ENCODE peak calls at places on chromosomes 7 and 10, in seven cellular contexts. J, V, U, O, K, R and C are unnamed samples. For H4K20me1, the result is how much of the 10 kb centered on the place peaks cover.

GRCh38 chr7:42677751-42678231 is 234.1 kb downstream of the C7orf25 start:
- DNase-seq in J (no peak), V (peak), U (no peak), O (no peak), K (no peak), R (peak), C (no peak)

GRCh38 chr7:37111459-37111858 is 337.2 kb downstream of the ELMO1 start:
- DNase-seq in J (no peak), V (no peak), U (no peak), O (no peak), K (no peak), R (no peak), C (no peak)

GRCh38 chr7:1611708-1612241 is 41.9 kb upstream of the PSMG3 start:
- DNase-seq in J (no peak), V (peak), U (peak), O (no peak), K (no peak), R (peak), C (no peak)

GRCh38 chr10:133325761-133326463 is 10.8 kb downstream of the CALY start:
- DNase-seq in J (no peak), V (peak), U (no peak), O (peak), K (peak), R (no peak), C (no peak)

GRCh38 chr7:99616359-99617186 is at the start of gene ZSCAN25:
- DNase-seq in J (peak), V (peak), U (peak), O (peak), K (peak), R (peak), C (peak)

GRCh38 chr7:32779167-32779566 is 112.4 kb downstream of the KBTBD2 start:
- DNase-seq in J (peak), V (no peak), U (no peak), O (no peak), K (no peak), R (no peak), C (no peak)

GRCh38 chr10:118471863-118472262 is 123.6 kb downstream of the PRLHR start:
- DNase-seq in J (no peak), V (peak), U (no peak), O (no peak), K (no peak), R (peak), C (no peak)

GRCh38 chr7:36969376-36969775 is 245.1 kb upstream of the AOAH start:
- DNase-seq in J (no peak), V (no peak), U (no peak), O (no peak), K (no peak), R (no peak), C (no peak)

GRCh38 chr10:1652151-1652550 is 85.2 kb downstream of the ADARB2 start:
- DNase-seq in J (no peak), V (no peak), U (no peak), O (no peak), K (no peak), R (no peak), C (no peak)

GRCh38 chr10:30227481-30227880 is 121.6 kb downstream of the MTPAP start:
- DNase-seq in J (no peak), V (peak), U (no peak), O (no peak), K (no peak), R (no peak), C (no peak)

GRCh38 chr7:36047254-36047653 is 105.8 kb upstream of the EEPD1 start:
- DNase-seq in J (peak), V (peak), U (no peak), O (peak), K (no peak), R (no peak), C (no peak)

GRCh38 chr10:114077815-114078219 is 34.2 kb downstream of the ADRB1 start:
- DNase-seq in J (no peak), V (no peak), U (no peak), O (peak), K (peak), R (no peak), C (no peak)

GRCh38 chr7:147861058-147861716 is 729.4 kb upstream of the C7orf33 start:
- DNase-seq in J (no peak), V (peak), U (no peak), O (no peak), K (no peak), R (no peak), C (no peak)

GRCh38 chr10:119896061-119896655 is 3.6 kb downstream of the SEC23IP start:
- DNase-seq in J (no peak), V (peak), U (no peak), O (no peak), K (no peak), R (peak), C (peak)

GRCh38 chr7:47539398-47540052 is 42.4 kb downstream of the TNS3 start:
- DNase-seq in J (no peak), V (peak), U (no peak), O (peak), K (no peak), R (peak), C (peak)

GRCh38 chr7:47540387-47541093 is 41.4 kb downstream of the TNS3 start:
- DNase-seq in J (no peak), V (peak), U (no peak), O (no peak), K (no peak), R (no peak), C (peak)

GRCh38 chr7:47540053-47540386 is 41.9 kb downstream of the TNS3 start:
- DNase-seq in J (no peak), V (no peak), U (no peak), O (no peak), K (no peak), R (no peak), C (no peak)

GRCh38 chr7:47537716-47538640 is 43.9 kb downstream of the TNS3 start:
- DNase-seq in J (no peak), V (peak), U (no peak), O (peak), K (no peak), R (no peak), C (no peak)

GRCh38 chr7:47538846-47539311 is 43.0 kb downstream of the TNS3 start:
- DNase-seq in J (no peak), V (no peak), U (no peak), O (no peak), K (no peak), R (no peak), C (peak)
- H4K20me1 ChIP-seq in J (under half), V (under half), U (under half), O (under half), K (under half), R (half or more), C (under half)

GRCh38 chr7:142693911-142694310 is 55.4 kb upstream of the PRSS1 start:
- DNase-seq in J (no peak), V (no peak), U (no peak), O (no peak), K (no peak), R (no peak), C (no peak)

GRCh38 chr7:142696456-142697179 is 52.7 kb upstream of the PRSS1 start:
- DNase-seq in J (no peak), V (no peak), U (no peak), O (peak), K (no peak), R (no peak), C (no peak)

GRCh38 chr7:142689439-142690168 is 59.7 kb upstream of the PRSS1 start:
- DNase-seq in J (peak), V (no peak), U (no peak), O (no peak), K (no peak), R (no peak), C (no peak)

GRCh38 chr7:142685877-142686508 is 63.3 kb upstream of the PRSS1 start:
- DNase-seq in J (no peak), V (no peak), U (no peak), O (no peak), K (no peak), R (no peak), C (no peak)

GRCh38 chr7:142690554-142691182 is 58.6 kb upstream of the PRSS1 start:
- DNase-seq in J (no peak), V (no peak), U (no peak), O (no peak), K (no peak), R (no peak), C (no peak)
- H4K20me1 ChIP-seq in J (under half), V (under half), U (under half), O (under half), K (under half), R (under half), C (under half)

GRCh38 chr10:123150229-123150985 is 2.5 kb downstream of the HMX2 start:
- DNase-seq in J (no peak), V (no peak), U (no peak), O (no peak), K (peak), R (no peak), C (no peak)
- H4K20me1 ChIP-seq in J (under half), V (under half), U (under half), O (under half), K (half or more), R (under half), C (under half)

GRCh38 chr7:45070254-45070642 is 18.5 kb downstream of the NACAD start:
- DNase-seq in J (no peak), V (no peak), U (no peak), O (no peak), K (no peak), R (no peak), C (no peak)
- H4K20me1 ChIP-seq in J (under half), V (under half), U (under half), O (under half), K (under half), R (under half), C (under half)

GRCh38 chr7:155411718-155412415 is 46.1 kb upstream of the EN2 start:
- DNase-seq in J (no peak), V (no peak), U (no peak), O (no peak), K (no peak), R (no peak), C (no peak)
- H4K20me1 ChIP-seq in J (under half), V (under half), U (under half), O (under half), K (under half), R (under half), C (under half)

DNA sequence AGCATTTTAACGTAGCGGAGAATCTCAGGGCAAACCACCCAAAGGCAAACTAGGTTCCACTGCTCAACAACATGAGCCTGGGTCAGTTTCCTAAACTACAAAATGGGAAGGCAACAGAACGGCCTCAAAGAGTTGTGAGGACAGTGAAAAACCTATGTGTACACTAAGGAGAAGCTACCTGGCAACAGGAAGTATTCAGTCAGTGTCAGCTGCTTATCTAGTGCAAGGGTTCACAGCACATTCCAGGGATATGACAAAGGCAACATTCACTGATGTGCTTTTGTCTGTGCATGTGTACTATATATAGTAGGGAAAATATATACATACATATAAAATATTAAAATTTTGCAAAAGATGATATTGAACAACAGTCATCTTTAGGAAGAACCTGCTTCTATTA is 17.2 kb downstream of the NUDCD3 start:
- DNase-seq in J (peak), V (peak), U (no peak), O (no peak), K (no peak), R (peak), C (peak)
- H4K20me1 ChIP-seq in J (under half), V (under half), U (under half), O (under half), K (half or more), R (under half), C (under half)

GRCh38 chr7:228610-229009 is 36.2 kb downstream of the FAM20C start:
- DNase-seq in J (no peak), V (no peak), U (no peak), O (no peak), K (no peak), R (no peak), C (no peak)

GRCh38 chr7:231030-231857 is 38.9 kb downstream of the FAM20C start:
- DNase-seq in J (no peak), V (no peak), U (no peak), O (peak), K (no peak), R (no peak), C (no peak)

GRCh38 chr7:227940-228339 is 35.6 kb downstream of the FAM20C start:
- DNase-seq in J (no peak), V (no peak), U (no peak), O (no peak), K (no peak), R (no peak), C (no peak)

GRCh38 chr7:230274-230673 is 37.9 kb downstream of the FAM20C start:
- DNase-seq in J (no peak), V (no peak), U (no peak), O (no peak), K (no peak), R (no peak), C (no peak)

GRCh38 chr7:229184-229964 is 37.0 kb downstream of the FAM20C start:
- DNase-seq in J (no peak), V (peak), U (no peak), O (no peak), K (no peak), R (peak), C (no peak)
- H4K20me1 ChIP-seq in J (under half), V (under half), U (under half), O (under half), K (under half), R (under half), C (under half)

GRCh38 chr10:125023862-125024495 is 82.1 kb downstream of the ZRANB1 start:
- DNase-seq in J (no peak), V (peak), U (no peak), O (no peak), K (no peak), R (no peak), C (no peak)
- H4K20me1 ChIP-seq in J (under half), V (under half), U (under half), O (half or more), K (half or more), R (half or more), C (under half)